ENCODE peak calls at places on chromosomes 6 and 20, in ten cellular contexts. T is A549, W is iris pigment epithelial cell, E is T-helper 2 cell, L is AG09309, N is body of pancreas, U is foreskin keratinocyte, I is fibroblast of villous mesenchyme, K is OCI-M1, C is Panc1. O is an unnamed sample.

GRCh38 chr6:141484726-141485125 is 648.0 kb upstream of the GJE1 start:
- DNase-seq in U (peak), I (peak), T (no peak), L (no peak), K (peak), N (no peak), W (peak), C (no peak), E (peak), O (no peak)

GRCh38 chr20:17992847-17993508 is 24.2 kb downstream of the MGME1 start:
- DNase-seq in T (no peak), N (no peak), W (peak), K (no peak), L (no peak), C (no peak), U (no peak), E (peak), I (no peak), O (peak)

GRCh38 chr20:34561661-34562060 is 3.1 kb downstream of the MAP1LC3A start:
- DNase-seq in C (no peak), E (no peak), I (no peak), N (no peak), U (no peak), W (no peak), L (no peak), K (no peak), T (no peak), O (no peak)

GRCh38 chr6:7991992-7992815 is 72.0 kb downstream of the BLOC1S5 start:
- DNase-seq in L (peak), C (no peak), I (peak), W (peak), N (peak), K (peak), U (no peak), T (peak), E (no peak), O (no peak)

GRCh38 chr20:36571564-36572504 is 1.6 kb upstream of the TGIF2 start:
- DNase-seq in U (no peak), E (no peak), C (no peak), I (no peak), N (no peak), W (no peak), T (no peak), K (peak), L (no peak), O (no peak)

GRCh38 chr20:56558968-56559367 is 25.9 kb downstream of the FAM209B start:
- DNase-seq in U (peak), N (no peak), I (no peak), T (no peak), C (no peak), W (no peak), K (no peak), L (no peak), E (no peak), O (no peak)

GRCh38 chr20:61120595-61121515 is 131.2 kb upstream of the CDH4 start:
- DNase-seq in L (peak), K (peak), I (peak), T (no peak), N (peak), E (peak), W (peak), U (peak), C (no peak), O (peak)

GRCh38 chr20:63756648-63756991 is 17.0 kb downstream of the SLC2A4RG start:
- DNase-seq in I (no peak), C (no peak), W (no peak), L (no peak), T (no peak), E (peak), K (peak), U (no peak), N (no peak), O (no peak)

GRCh38 chr6:17666646-17667045 is 40.1 kb downstream of the NUP153 start:
- DNase-seq in L (no peak), E (no peak), I (no peak), U (no peak), N (no peak), W (no peak), T (no peak), K (peak), C (no peak), O (no peak)

GRCh38 chr6:128807577-128807976 is 75.4 kb upstream of the LAMA2 start:
- DNase-seq in E (peak), C (peak), K (peak), U (no peak), L (no peak), T (no peak), W (peak), N (no peak), I (peak), O (peak)

GRCh38 chr6:89950879-89951391 is 56.7 kb downstream of the GJA10 start:
- DNase-seq in L (no peak), I (peak), U (peak), K (no peak), E (no peak), N (no peak), C (no peak), W (peak), T (no peak), O (no peak)

GRCh38 chr20:4925842-4926530 is 75.3 kb downstream of the SLC23A2 start:
- DNase-seq in I (peak), N (peak), T (no peak), U (peak), W (peak), E (no peak), K (no peak), C (no peak), L (no peak), O (no peak)

GRCh38 chr20:38776363-38776762 is 28.1 kb downstream of the ACTR5 start:
- DNase-seq in K (no peak), W (no peak), N (no peak), I (no peak), E (no peak), T (no peak), L (no peak), C (no peak), U (no peak), O (no peak)

GRCh38 chr20:63686492-63687321 is 9.7 kb upstream of the TNFRSF6B start:
- DNase-seq in L (peak), U (no peak), W (peak), K (no peak), N (peak), I (peak), T (no peak), E (no peak), C (no peak), O (no peak)

GRCh38 chr6:39137235-39137634 is 22.2 kb upstream of the SAYSD1 start:
- DNase-seq in W (peak), N (no peak), U (no peak), I (peak), K (peak), C (no peak), E (peak), T (no peak), L (no peak), O (no peak)

GRCh38 chr6:107488875-107489635 is 862 bp upstream of the SOBP start:
- DNase-seq in T (peak), U (peak), K (peak), W (peak), N (peak), I (peak), L (no peak), E (peak), C (no peak), O (peak)

GRCh38 chr6:143187173-143187908 is 126.7 kb downstream of the AIG1 start:
- DNase-seq in K (no peak), L (peak), U (peak), T (no peak), W (peak), I (peak), C (no peak), E (no peak), N (peak), O (no peak)

GRCh38 chr6:142316791-142317368 is 15.1 kb downstream of the ADGRG6 start:
- DNase-seq in W (no peak), T (no peak), E (no peak), N (no peak), U (no peak), L (no peak), C (no peak), K (no peak), I (no peak), O (no peak)

GRCh38 chr6:15631380-15631913 is 31.4 kb downstream of the DTNBP1 start:
- DNase-seq in E (no peak), T (no peak), W (no peak), I (no peak), N (no peak), U (no peak), L (no peak), C (no peak), K (no peak), O (no peak)

GRCh38 chr6:31952140-31952805 is 6.4 kb downstream of the CFB start:
- DNase-seq in K (peak), N (peak), U (no peak), I (peak), E (peak), L (no peak), C (no peak), W (peak), T (peak), O (no peak)